ENCODE peak calls at places on chromosome 11, in four cellular contexts. R is HepG2, N is K562, P is GM12878. L is an unnamed sample.

GRCh38 chr11:92886243-92886905 is 83.1 kb upstream of the MTNR1B start:
- DNase-seq in P (peak; percentile 3), N (peak; percentile 51), R (peak; percentile 54), L (peak; percentile 82)

GRCh38 chr11:109197656-109198055 is 224.3 kb upstream of the C11orf87 start:
- DNase-seq in N (no peak), P (no peak), R (no peak), L (no peak)

GRCh38 chr11:17734986-17735822 is 623 bp downstream of the KCNC1 start:
- DNase-seq in P (no peak), N (peak; percentile 68), R (peak; percentile 33), L (peak; percentile 64)

GRCh38 chr11:35766651-35767050 is 104.1 kb downstream of the TRIM44 start:
- DNase-seq in N (no peak), R (no peak), P (no peak), L (no peak)

GRCh38 chr11:28615542-28615941 is 507.4 kb downstream of the METTL15 start:
- DNase-seq in N (no peak), R (no peak), P (no peak), L (no peak)

GRCh38 chr11:58592760-58593472 is 14.1 kb downstream of the ZFP91 start:
- DNase-seq in R (no peak), P (no peak), N (no peak), L (no peak)

GRCh38 chr11:126718319-126718718 is 282.3 kb downstream of the KIRREL3 start:
- DNase-seq in P (no peak), N (no peak), R (no peak), L (no peak)

GRCh38 chr11:26649884-26650283 is 72.0 kb downstream of the SLC5A12 start:
- DNase-seq in N (peak; percentile 38), P (peak; percentile 54), R (peak; percentile 65), L (peak; percentile 63)

GRCh38 chr11:3747704-3748103 is 49.6 kb downstream of the NUP98 start:
- DNase-seq in N (no peak), P (no peak), R (no peak), L (no peak)

GRCh38 chr11:116993599-116993998 is 104.6 kb downstream of the SIK3 start:
- DNase-seq in N (no peak), P (no peak), R (no peak), L (peak; percentile 27)

GRCh38 chr11:8310743-8311298 is 47.1 kb upstream of the LMO1 start:
- DNase-seq in P (no peak), N (no peak), R (no peak), L (no peak)

GRCh38 chr11:16632295-16633200 is 105.9 kb upstream of the C11orf58 start:
- DNase-seq in N (no peak), P (no peak), R (peak; percentile 50), L (peak; percentile 19)

GRCh38 chr11:67024410-67024809 is 1.5 kb downstream of the SYT12 start:
- DNase-seq in R (no peak), N (no peak), P (no peak), L (no peak)

GRCh38 chr11:83583953-83584352 is 297.8 kb upstream of the CCDC90B start:
- DNase-seq in P (peak; percentile 56), R (no peak), N (no peak), L (no peak)

GRCh38 chr11:124115782-124116616 is 749 bp downstream of the VWA5A start:
- DNase-seq in N (no peak), R (no peak), P (no peak), L (no peak)

GRCh38 chr11:3627291-3627690 is 14.5 kb downstream of the ART5 start:
- DNase-seq in R (no peak), P (no peak), N (no peak), L (no peak)

DNA sequence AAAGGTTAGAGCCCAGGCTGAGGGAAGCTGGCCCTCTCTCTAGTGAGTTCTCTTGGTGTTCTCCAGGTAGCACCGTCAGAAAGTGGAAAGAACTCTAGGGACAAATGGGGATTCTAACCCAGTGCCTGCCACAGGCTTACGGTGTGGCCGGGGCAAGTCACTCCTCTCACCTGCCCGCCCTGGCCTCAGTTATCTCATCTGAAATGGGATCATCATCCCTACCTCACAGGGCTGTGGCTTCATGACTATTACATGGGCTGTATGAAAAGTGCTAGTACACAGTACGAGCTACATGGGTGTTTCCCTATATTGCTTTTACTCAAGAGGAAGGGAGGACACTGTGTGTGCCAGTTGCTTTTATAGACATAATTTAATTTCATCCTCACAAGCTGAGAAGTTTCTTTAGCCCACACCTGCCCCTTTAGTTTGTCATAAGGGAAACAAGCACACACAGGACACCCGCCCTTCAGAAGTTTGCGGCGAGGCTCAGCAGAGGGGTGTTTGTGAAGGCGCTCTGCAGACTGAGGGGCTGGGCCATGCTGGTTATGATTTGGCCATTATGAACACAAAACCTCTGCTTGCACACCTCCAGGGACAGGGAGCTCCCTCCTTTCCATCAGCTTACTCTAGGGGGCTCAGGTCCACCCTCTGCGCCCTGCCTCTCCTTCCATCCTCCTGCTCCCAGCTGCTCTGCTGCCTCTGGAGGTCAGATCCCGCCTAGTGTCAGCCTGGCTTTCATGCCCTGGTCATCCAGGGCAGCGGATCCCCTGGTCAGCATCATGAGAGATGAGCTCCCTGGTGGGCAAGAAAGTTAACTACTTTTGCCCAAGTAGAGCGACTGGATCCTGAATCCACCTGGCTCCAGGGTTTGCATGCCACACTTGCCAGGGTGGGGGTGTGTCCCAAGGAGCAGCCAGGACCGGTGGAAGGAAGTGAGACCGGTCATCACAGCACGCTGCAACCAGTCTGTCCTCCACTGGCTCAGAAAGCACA is 1.2 kb downstream of the KLHL35 start:
- DNase-seq in R (no peak), N (peak; percentile 29), P (no peak), L (no peak)
- TF ChIP-seq TARDBP in R (no peak), N (no peak), P (no peak), L (no peak)

DNA sequence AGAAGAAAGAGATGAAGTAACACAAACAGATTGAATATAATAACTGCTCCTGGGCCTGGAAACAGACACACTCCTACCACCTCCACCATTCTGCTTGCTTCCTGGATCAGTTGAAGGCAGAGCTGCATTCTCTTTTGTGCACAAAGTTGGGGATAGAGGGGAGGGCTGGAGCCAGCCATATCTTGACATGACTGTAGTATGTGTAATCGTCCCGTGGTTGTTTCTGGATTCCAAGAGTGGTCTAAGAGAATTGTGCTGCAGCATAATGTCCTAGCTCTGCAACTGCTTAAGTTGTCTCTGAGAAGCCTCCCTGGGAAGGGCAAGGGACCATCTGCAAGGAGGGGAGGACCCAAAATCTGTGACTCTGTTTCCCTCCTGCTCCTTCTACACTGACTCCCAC is 3.2 kb downstream of the CRY2 start:
- DNase-seq in P (no peak), N (no peak), R (no peak), L (no peak)
- TF ChIP-seq FOXM1 in P (no peak), N (no peak), R (no peak), L (no peak)

GRCh38 chr11:73760066-73760679 is 701 bp downstream of the RAB6A start:
- DNase-seq in P (no peak), R (no peak), N (peak; percentile 65), L (peak; percentile 33)

GRCh38 chr11:73762732-73763131 is 1.9 kb upstream of the RAB6A start:
- DNase-seq in N (no peak), R (no peak), P (no peak), L (no peak)

GRCh38 chr11:73759520-73760065 is 1.3 kb downstream of the RAB6A start:
- DNase-seq in R (no peak), N (no peak), P (no peak), L (no peak)

GRCh38 chr11:73760680-73761402 is at the start of gene RAB6A:
- DNase-seq in P (peak; percentile 98), R (peak; percentile 98), N (peak; percentile 97), L (peak; percentile 96)

GRCh38 chr11:73761403-73761945 is 600 bp upstream of the RAB6A start:
- DNase-seq in N (no peak), P (no peak), R (no peak), L (no peak)
- TF ChIP-seq BHLHE40 in N (no peak), P (no peak), R (no peak), L (no peak)

GRCh38 chr11:71200172-71200716 is 52.1 kb downstream of the SHANK2 start:
- DNase-seq in N (no peak), R (no peak), P (no peak), L (no peak)
- TF ChIP-seq TARDBP in N (no peak), R (no peak), P (no peak), L (no peak)

GRCh38 chr11:2482745-2483144 is 37.9 kb downstream of the KCNQ1 start:
- DNase-seq in R (no peak), P (no peak), N (no peak), L (peak; percentile 1)
- TF ChIP-seq FOXM1 in R (no peak), P (no peak), N (no peak), L (no peak)

GRCh38 chr11:129115652-129116585 is 76.2 kb downstream of the ARHGAP32 start:
- DNase-seq in N (no peak), R (peak; percentile 88), P (no peak), L (no peak)
- TF ChIP-seq BHLHE40 in N (no peak), R (no peak), P (no peak), L (no peak)

DNA sequence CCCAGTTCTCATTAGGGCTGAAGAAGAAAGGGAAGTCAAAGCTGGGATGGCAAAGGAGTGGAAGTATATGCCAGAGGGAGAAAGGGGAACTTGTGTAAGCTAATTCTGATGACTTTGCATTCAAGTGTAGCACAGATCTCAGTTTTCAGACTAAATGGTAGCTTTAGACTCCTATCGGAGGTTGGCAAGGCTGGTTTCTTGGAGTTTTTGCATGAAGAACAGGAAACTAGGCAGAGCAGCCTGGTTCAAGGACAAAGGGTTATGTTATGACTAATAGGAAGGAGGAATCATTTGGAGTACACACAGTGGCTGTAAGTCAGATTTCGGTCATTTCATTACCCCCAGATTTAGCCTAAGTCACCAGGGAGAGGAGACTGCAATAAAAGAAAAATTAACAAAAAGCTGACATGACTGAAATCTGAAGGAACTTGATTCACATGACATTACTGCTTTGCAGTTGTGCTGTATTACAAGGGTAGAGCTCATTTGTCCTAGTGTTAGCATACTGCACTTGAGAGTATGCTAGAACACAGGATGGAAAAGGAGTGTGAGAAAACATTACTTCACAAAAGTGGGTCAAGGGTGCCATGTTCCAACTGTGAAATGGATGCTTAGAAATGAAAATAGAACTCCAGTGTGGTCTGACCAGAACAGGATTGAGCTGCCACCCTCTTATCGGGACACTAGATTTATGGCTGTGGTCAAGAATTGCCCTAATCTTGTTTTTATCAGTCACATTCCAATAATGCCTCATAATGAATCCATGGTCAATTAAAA is 23.6 kb downstream of the ADM start:
- DNase-seq in R (no peak), P (no peak), N (no peak), L (no peak)
- TF ChIP-seq TARDBP in R (no peak), P (no peak), N (no peak), L (no peak)

DNA sequence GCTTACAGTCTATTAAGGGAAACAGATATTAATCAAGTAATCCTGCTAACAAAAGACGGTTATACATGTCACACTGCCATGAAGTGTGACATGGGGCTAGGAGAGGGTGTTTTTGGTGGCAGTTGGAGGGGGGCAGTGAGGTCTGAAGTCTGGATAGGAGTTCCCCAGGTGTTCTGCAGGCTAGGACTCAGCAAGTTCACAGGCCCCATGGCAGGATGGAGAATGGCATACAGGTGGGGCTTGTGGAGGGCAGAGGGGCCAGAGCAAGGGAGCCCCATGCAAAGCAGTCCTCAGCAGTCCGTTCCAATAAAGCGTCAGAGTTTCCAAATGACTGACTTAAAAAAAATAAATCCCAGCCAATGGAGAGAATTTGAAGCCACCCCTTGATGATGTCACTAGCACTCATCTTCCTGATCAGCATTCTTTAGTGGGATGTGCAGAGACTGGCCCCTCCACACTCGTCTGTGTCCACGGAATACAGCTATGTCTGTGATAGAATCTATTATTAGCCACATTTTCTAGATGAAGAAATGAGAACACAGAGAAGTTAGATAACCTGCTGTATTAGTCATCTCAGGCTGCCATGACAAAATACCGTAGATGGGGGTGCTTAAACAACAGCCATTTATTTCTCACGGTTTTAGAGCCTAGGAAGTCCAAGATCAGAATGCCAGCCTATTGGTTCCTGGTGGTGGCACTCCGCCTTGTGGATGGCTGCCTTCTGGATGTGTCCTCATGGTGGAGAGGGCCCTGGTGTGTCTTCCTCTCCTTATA is 32.6 kb downstream of the PRDM11 start:
- DNase-seq in R (no peak), N (no peak), P (no peak), L (no peak)
- TF ChIP-seq FOXM1 in R (no peak), N (no peak), P (no peak), L (no peak)

L was measured in HEK293T.